ENCODE peak calls at places on chromosomes 6 and 20, in nine cellular contexts. T, H, E, X, V, Q, F, M and W are unnamed samples.

GRCh38 chr6:134619789-134620188 is 301.9 kb upstream of the SGK1 start:
- DNase-seq in X (no peak), E (no peak), H (no peak), T (no peak), M (peak; percentile 89), Q (no peak), F (no peak), V (no peak), W (no peak)

GRCh38 chr20:63329331-63330083 is 31.6 kb downstream of the CHRNA4 start:
- DNase-seq in X (no peak), E (no peak), H (no peak), Q (no peak), M (no peak), V (no peak), T (no peak), F (no peak), W (no peak)

GRCh38 chr6:135506270-135506997 is 8.9 kb upstream of the AHI1 start:
- DNase-seq in V (no peak), T (no peak), Q (no peak), H (no peak), E (peak; percentile 21), X (no peak), M (peak; percentile 74), F (no peak), W (peak; percentile 73)

GRCh38 chr6:56759521-56759920 is 116.8 kb upstream of the DST start:
- DNase-seq in X (no peak), F (no peak), V (no peak), Q (no peak), M (no peak), H (no peak), T (no peak), E (no peak), W (no peak)

GRCh38 chr6:51514396-51515051 is 572.9 kb downstream of the PKHD1 start:
- DNase-seq in M (no peak), V (no peak), H (no peak), Q (no peak), F (no peak), E (no peak), T (no peak), X (no peak), W (no peak)

GRCh38 chr6:158122048-158122447 is 46.0 kb downstream of the SERAC1 start:
- DNase-seq in V (no peak), Q (no peak), F (no peak), H (no peak), M (no peak), T (no peak), E (no peak), X (no peak), W (no peak)

GRCh38 chr6:110543106-110543505 is 66.7 kb upstream of the SLC22A16 start:
- DNase-seq in X (peak; percentile 67), F (no peak), M (no peak), E (no peak), V (no peak), T (peak; percentile 58), H (no peak), Q (no peak), W (no peak)

GRCh38 chr20:59805786-59806577 is 127.5 kb downstream of the SYCP2 start:
- DNase-seq in H (no peak), V (no peak), Q (no peak), M (no peak), X (peak; percentile 38), E (no peak), T (peak; percentile 19), F (no peak), W (no peak)

GRCh38 chr6:75932067-75932466 is 140.4 kb downstream of the IMPG1 start:
- DNase-seq in H (no peak), T (peak; percentile 47), E (no peak), X (no peak), F (no peak), M (peak; percentile 4), Q (no peak), V (no peak), W (peak; percentile 12)

GRCh38 chr20:57199656-57200405 is 66.6 kb downstream of the BMP7 start:
- DNase-seq in X (no peak), V (no peak), H (no peak), E (no peak), T (no peak), M (no peak), Q (no peak), F (no peak), W (no peak)

GRCh38 chr6:137863126-137863996 is 3.7 kb upstream of the TNFAIP3 start:
- DNase-seq in M (peak; percentile 42), F (no peak), T (no peak), X (no peak), V (no peak), E (no peak), Q (no peak), H (no peak), W (peak; percentile 92)

GRCh38 chr6:68639826-68640505 is 4.9 kb downstream of the ADGRB3 start:
- DNase-seq in F (no peak), E (no peak), V (no peak), X (no peak), T (no peak), M (no peak), H (no peak), Q (no peak), W (no peak)

GRCh38 chr20:20299904-20300303 is 68.0 kb upstream of the INSM1 start:
- DNase-seq in M (no peak), H (no peak), Q (no peak), X (no peak), E (no peak), F (no peak), T (no peak), V (no peak), W (no peak)

GRCh38 chr6:168118935-168119334 is 39.9 kb upstream of the FRMD1 start:
- DNase-seq in E (no peak), X (no peak), H (no peak), V (peak; percentile 38), F (no peak), T (no peak), M (no peak), Q (peak; percentile 17), W (no peak)

GRCh38 chr20:23586735-23587525 is 18.6 kb upstream of the CST9L start:
- DNase-seq in H (no peak), E (no peak), T (no peak), F (no peak), Q (no peak), M (no peak), V (no peak), X (peak; percentile 50), W (no peak)

GRCh38 chr20:19986419-19986818 is 30.7 kb upstream of the NAA20 start:
- DNase-seq in M (peak; percentile 85), F (peak; percentile 57), V (no peak), T (no peak), Q (no peak), E (peak; percentile 45), X (no peak), H (no peak), W (no peak)

GRCh38 chr20:47357296-47358051 is 975 bp upstream of the ZMYND8 start:
- DNase-seq in Q (peak; percentile 95), T (peak; percentile 96), H (no peak), F (peak; percentile 82), M (peak; percentile 94), E (peak; percentile 38), V (peak; percentile 95), X (peak; percentile 94), W (peak; percentile 89)
- TF ChIP-seq POLR2A in Q (peak; percentile 42), T (no peak), H (peak; percentile 90), F (peak; percentile 30), M (peak; percentile 71), E (peak; percentile 6), V (peak; percentile 58), X (peak; percentile 53), W (peak; percentile 53)

GRCh38 chr6:151391471-151392428 is at the start of gene ZBTB2:
- DNase-seq in X (peak; percentile 57), V (peak; percentile 87), T (peak; percentile 64), M (peak; percentile 89), H (no peak), F (peak; percentile 79), Q (peak; percentile 86), E (peak; percentile 55), W (peak; percentile 84)

GRCh38 chr6:151389640-151390275 is 1.6 kb downstream of the ZBTB2 start:
- DNase-seq in Q (peak; percentile 76), H (no peak), F (peak; percentile 75), T (peak; percentile 59), M (peak; percentile 59), E (peak; percentile 13), X (peak; percentile 59), V (peak; percentile 86), W (no peak)

GRCh38 chr6:151390276-151391020 is 911 bp downstream of the ZBTB2 start:
- DNase-seq in E (peak; percentile 74), M (peak; percentile 98), F (peak; percentile 97), V (peak; percentile 98), Q (peak; percentile 98), H (peak; percentile 94), X (peak; percentile 94), T (peak; percentile 97), W (peak; percentile 99)

GRCh38 chr6:151392429-151392828 is 1.1 kb upstream of the ZBTB2 start:
- DNase-seq in X (no peak), F (no peak), E (no peak), M (no peak), V (no peak), Q (no peak), T (no peak), H (no peak), W (peak; percentile 38)

GRCh38 chr6:151391021-151391470 is 313 bp downstream of the ZBTB2 start:
- DNase-seq in E (peak; percentile 25), F (peak; percentile 84), V (peak; percentile 90), Q (peak; percentile 87), M (peak; percentile 60), X (peak; percentile 77), H (no peak), T (peak; percentile 78), W (peak; percentile 92)
- TF ChIP-seq POLR2A in E (peak; percentile 29), F (no peak), V (no peak), Q (no peak), M (no peak), X (no peak), H (peak; percentile 22), T (no peak), W (no peak)

DNA sequence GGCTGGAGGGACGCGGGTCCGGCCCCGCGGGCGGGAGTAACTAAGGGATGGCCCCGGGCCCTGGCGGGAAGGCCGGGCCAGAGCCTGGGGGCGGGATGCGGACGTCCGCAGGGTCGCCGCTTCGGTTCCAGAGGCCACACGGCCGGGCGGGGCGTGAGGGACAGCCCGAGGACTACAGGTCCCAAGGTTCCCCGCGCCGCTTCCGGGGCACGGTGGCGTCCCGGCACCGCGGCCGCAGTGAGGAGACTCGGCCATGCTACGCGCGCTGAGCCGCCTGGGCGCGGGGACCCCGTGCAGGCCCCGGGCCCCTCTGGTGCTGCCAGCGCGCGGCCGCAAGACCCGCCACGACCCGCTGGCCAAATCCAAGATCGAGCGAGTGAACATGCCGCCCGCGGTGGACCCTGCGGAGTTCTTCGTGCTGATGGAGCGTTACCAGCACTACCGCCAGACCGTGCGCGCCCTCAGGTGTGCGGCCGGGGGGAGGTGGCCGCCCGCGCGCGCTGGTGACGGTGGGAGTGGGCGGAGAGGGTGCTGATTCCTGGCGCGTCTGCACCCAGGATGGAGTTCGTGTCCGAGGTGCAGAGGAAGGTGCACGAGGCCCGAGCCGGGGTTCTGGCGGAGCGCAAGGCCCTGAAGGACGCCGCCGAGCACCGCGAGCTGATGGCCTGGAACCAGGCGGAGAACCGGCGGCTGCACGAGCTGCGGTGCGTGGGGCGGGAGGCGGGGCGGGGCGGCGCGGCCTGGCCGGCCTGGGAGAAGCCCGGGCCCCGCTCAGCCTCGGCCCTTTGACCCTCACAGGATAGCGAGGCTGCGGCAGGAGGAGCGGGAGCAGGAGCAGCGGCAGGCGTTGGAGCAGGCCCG is at the start of gene MRPS26:
- DNase-seq in X (peak; percentile 85), E (peak; percentile 94), F (peak; percentile 88), H (no peak), Q (peak; percentile 96), M (peak; percentile 81), V (peak; percentile 93), T (peak; percentile 91), W (peak; percentile 85)
- TF ChIP-seq POLR2A in X (peak; percentile 25), E (peak; percentile 83), F (peak; percentile 68), H (peak; percentile 81), Q (peak; percentile 62), M (no peak), V (peak; percentile 34), T (no peak), W (peak; percentile 48)

GRCh38 chr6:46054531-46054930 is 38.9 kb upstream of the CLIC5 start:
- DNase-seq in X (no peak), F (no peak), M (no peak), E (no peak), T (no peak), H (no peak), Q (peak; percentile 58), V (no peak), W (no peak)
- TF ChIP-seq POLR2A in X (no peak), F (no peak), M (no peak), E (no peak), T (no peak), H (no peak), Q (peak; percentile 31), V (no peak), W (no peak)